ENCODE peak calls at places on chromosomes 4 and X, in five cellular contexts. E is ACHN, A is NCI-H2029 treated with DMSO at 0.1 percent for 48 hours, L is hepatocyte, D is NCI-H69. M is an unnamed sample.

GRCh38 chr4:185893500-185893899 is 81.5 kb upstream of the SORBS2 start:
- DNase-seq in E (no peak), A (no peak), L (no peak), D (no peak), M (no peak)

GRCh38 chrX:142978130-142978684 is 47.5 kb upstream of the SPANXN4 start:
- DNase-seq in E (no peak), A (no peak), L (no peak), D (no peak), M (no peak)

GRCh38 chrX:22314211-22314610 is 41.5 kb downstream of the CBLL2 start:
- DNase-seq in E (peak), A (no peak), L (no peak), D (no peak), M (peak)

GRCh38 chrX:48504261-48504660 is 4.5 kb upstream of the PORCN start:
- DNase-seq in E (no peak), A (no peak), L (no peak), D (no peak), M (no peak)

GRCh38 chr4:35836591-35836990 is 407.7 kb downstream of the ARAP2 start:
- DNase-seq in E (no peak), A (no peak), L (no peak), D (no peak), M (no peak)

GRCh38 chr4:186762865-186763264 is 39.2 kb upstream of the FAT1 start:
- DNase-seq in E (no peak), A (no peak), L (no peak), D (peak), M (no peak)

GRCh38 chr4:184824776-184825393 is 883 bp downstream of the ACSL1 start:
- DNase-seq in E (no peak), A (no peak), L (no peak), D (no peak), M (no peak)

GRCh38 chr4:183571350-183572076 is 66.7 kb downstream of the ING2 start:
- DNase-seq in E (no peak), A (peak), L (peak), D (peak), M (no peak)

GRCh38 chr4:79609853-79610252 is 201.8 kb upstream of the GK2 start:
- DNase-seq in E (no peak), A (no peak), L (no peak), D (no peak), M (no peak)

GRCh38 chr4:173211838-173212237 is 43.2 kb downstream of the GALNT7 start:
- DNase-seq in E (peak), A (no peak), L (peak), D (peak), M (no peak)

GRCh38 chr4:163171590-163171989 is 4.9 kb upstream of the NAF1 start:
- DNase-seq in E (no peak), A (no peak), L (no peak), D (no peak), M (no peak)

GRCh38 chr4:124641715-124642380 is 70.7 kb downstream of the ANKRD50 start:
- DNase-seq in E (peak), A (no peak), L (no peak), D (peak), M (peak)

GRCh38 chr4:1856920-1857699 is 1.2 kb upstream of the LETM1 start:
- DNase-seq in E (peak), A (no peak), L (peak), D (peak), M (no peak)

GRCh38 chr4:3407930-3408792 is 33.6 kb upstream of the HGFAC start:
- DNase-seq in E (no peak), A (no peak), L (no peak), D (no peak), M (no peak)